ENCODE peak calls at places on chromosomes 13 and 19, in four cellular contexts. One of them, this sample, is unnamed.

GRCh38 chr13:25447396-25447795 is 75.6 kb downstream of the ATP8A2 start:
- DNase-seq in Panc1: no peak
- DNase-seq in tibial artery: no peak
- DNase-seq in skeletal muscle cell: no peak
- DNase-seq in this sample: no peak

GRCh38 chr19:55097864-55098715 is 19.3 kb downstream of the PPP1R12C start:
- DNase-seq in tibial artery: no peak
- DNase-seq in Panc1: no peak
- DNase-seq in skeletal muscle cell: no peak
- DNase-seq in this sample: no peak

GRCh38 chr19:4533334-4533733 is 1.7 kb downstream of the PLIN5 start:
- DNase-seq in tibial artery: no peak
- DNase-seq in skeletal muscle cell: no peak
- DNase-seq in Panc1: no peak
- DNase-seq in this sample: no peak

GRCh38 chr19:2249880-2250764 is 999 bp downstream of the AMH start:
- DNase-seq in Panc1: no peak
- DNase-seq in tibial artery: no peak
- DNase-seq in skeletal muscle cell: no peak
- DNase-seq in this sample: no peak

GRCh38 chr19:10888421-10888866 is 17.1 kb downstream of the CARM1 start:
- DNase-seq in Panc1: no peak
- DNase-seq in skeletal muscle cell: no peak
- DNase-seq in tibial artery: no peak
- DNase-seq in this sample: no peak

GRCh38 chr19:1019980-1020867 is 699 bp downstream of the TMEM259 start:
- DNase-seq in Panc1: no peak
- DNase-seq in tibial artery: no peak
- DNase-seq in skeletal muscle cell: no peak
- DNase-seq in this sample: no peak

GRCh38 chr19:42175952-42176648 is 41.4 kb downstream of the DEDD2 start:
- DNase-seq in Panc1: no peak
- DNase-seq in tibial artery: no peak
- DNase-seq in skeletal muscle cell: no peak
- DNase-seq in this sample: no peak

GRCh38 chr13:47598340-47598911 is 402.6 kb downstream of the SUCLA2 start:
- DNase-seq in tibial artery: no peak
- DNase-seq in skeletal muscle cell: no peak
- DNase-seq in Panc1: no peak
- DNase-seq in this sample: no peak

GRCh38 chr19:45376045-45376724 is 5.8 kb upstream of the ERCC2 start:
- DNase-seq in tibial artery: no peak
- DNase-seq in Panc1: no peak
- DNase-seq in skeletal muscle cell: peak
- DNase-seq in this sample: peak

GRCh38 chr13:110555601-110556223 is 5.8 kb downstream of the RAB20 start:
- DNase-seq in tibial artery: no peak
- DNase-seq in Panc1: no peak
- DNase-seq in skeletal muscle cell: no peak
- DNase-seq in this sample: no peak

GRCh38 chr13:44312898-44313551 is 60.6 kb upstream of the SERP2 start:
- DNase-seq in tibial artery: no peak
- DNase-seq in Panc1: peak
- DNase-seq in skeletal muscle cell: peak
- DNase-seq in this sample: no peak

GRCh38 chr19:45515081-45515624 is 7.9 kb downstream of the VASP start:
- DNase-seq in skeletal muscle cell: no peak
- DNase-seq in tibial artery: no peak
- DNase-seq in Panc1: no peak
- DNase-seq in this sample: no peak

GRCh38 chr19:8449830-8450229 is 5.1 kb downstream of the HNRNPM start:
- DNase-seq in Panc1: no peak
- DNase-seq in skeletal muscle cell: no peak
- DNase-seq in tibial artery: no peak
- DNase-seq in this sample: no peak

GRCh38 chr19:50646074-50646807 is 3.0 kb upstream of the C19orf81 start:
- DNase-seq in tibial artery: no peak
- DNase-seq in skeletal muscle cell: peak
- DNase-seq in Panc1: no peak
- DNase-seq in this sample: no peak

GRCh38 chr19:55590621-55591020 is 8.7 kb downstream of the FIZ1 start:
- DNase-seq in skeletal muscle cell: no peak
- DNase-seq in tibial artery: no peak
- DNase-seq in Panc1: no peak
- DNase-seq in this sample: no peak

GRCh38 chr13:111431241-111431640 is 110.8 kb downstream of the TEX29 start:
- DNase-seq in Panc1: no peak
- DNase-seq in tibial artery: no peak
- DNase-seq in skeletal muscle cell: no peak
- DNase-seq in this sample: no peak

GRCh38 chr13:111139874-111140561 is 24.9 kb downstream of the ARHGEF7 start:
- DNase-seq in skeletal muscle cell: no peak
- DNase-seq in Panc1: no peak
- DNase-seq in tibial artery: no peak
- DNase-seq in this sample: no peak

GRCh38 chr13:23723463-23723862 is 153.3 kb downstream of the TNFRSF19 start:
- DNase-seq in tibial artery: no peak
- DNase-seq in skeletal muscle cell: peak
- DNase-seq in Panc1: no peak
- DNase-seq in this sample: no peak

GRCh38 chr19:37931941-37932655 is 25.1 kb downstream of the SIPA1L3 start:
- DNase-seq in Panc1: peak
- DNase-seq in skeletal muscle cell: no peak
- DNase-seq in tibial artery: peak
- DNase-seq in this sample: no peak

GRCh38 chr13:51738226-51738905 is 65.6 kb downstream of the DHRS12 start:
- DNase-seq in tibial artery: no peak
- DNase-seq in skeletal muscle cell: no peak
- DNase-seq in Panc1: no peak
- DNase-seq in this sample: no peak

GRCh38 chr13:48266150-48266549 is 33.1 kb downstream of the ITM2B start:
- DNase-seq in tibial artery: no peak
- DNase-seq in Panc1: no peak
- DNase-seq in skeletal muscle cell: no peak
- DNase-seq in this sample: no peak

GRCh38 chr19:16588089-16588823 is 16.0 kb upstream of the SLC35E1 start:
- DNase-seq in skeletal muscle cell: no peak
- DNase-seq in tibial artery: no peak
- DNase-seq in Panc1: no peak
- DNase-seq in this sample: no peak

GRCh38 chr13:76512676-76513277 is 373.4 kb downstream of the KCTD12 start:
- DNase-seq in tibial artery: no peak
- DNase-seq in skeletal muscle cell: peak
- DNase-seq in Panc1: no peak
- DNase-seq in this sample: peak

This sample was measured in glomerular endothelial cell.